ENCODE peak calls at places on chromosome 4, in six cellular contexts. S is GM23338, C is IMR-90, H is transverse colon, F is keratinocyte, Y is fibroblast of lung. V is an unnamed sample.

GRCh38 chr4:100929753-100930152 is 411.9 kb upstream of the EMCN start:
- DNase-seq in Y (no peak), H (no peak), F (no peak), C (no peak), S (no peak), V (no peak)

GRCh38 chr4:102799816-102800215 is 27.5 kb downstream of the UBE2D3 start:
- DNase-seq in Y (no peak), C (no peak), F (no peak), S (no peak), H (no peak), V (no peak)

GRCh38 chr4:177562163-177562562 is 119.9 kb upstream of the AGA start:
- DNase-seq in F (no peak), S (no peak), H (no peak), Y (no peak), C (no peak), V (no peak)

GRCh38 chr4:168845897-168846296 is 164.2 kb downstream of the CBR4 start:
- DNase-seq in C (no peak), F (no peak), Y (no peak), H (no peak), S (no peak), V (no peak)

GRCh38 chr4:169070895-169071218 is 60.8 kb upstream of the CBR4 start:
- DNase-seq in H (peak; percentile 64), Y (no peak), F (peak; percentile 58), S (no peak), C (no peak), V (no peak)

GRCh38 chr4:107037188-107037587 is 1.1 kb upstream of the DKK2 start:
- DNase-seq in Y (no peak), C (peak; percentile 2), S (peak; percentile 79), H (peak; percentile 8), F (no peak), V (peak; percentile 91)

GRCh38 chr4:142846105-142846728 is at the start of gene INPP4B:
- DNase-seq in S (peak; percentile 73), Y (peak; percentile 60), H (peak; percentile 41), C (peak; percentile 65), F (no peak), V (peak; percentile 79)

GRCh38 chr4:5921074-5921473 is 28.2 kb upstream of the CRMP1 start:
- DNase-seq in C (no peak), S (no peak), F (no peak), H (no peak), Y (no peak), V (peak; percentile 26)

GRCh38 chr4:151850751-151851150 is 89.9 kb upstream of the GATB start:
- DNase-seq in S (no peak), F (no peak), C (no peak), Y (peak; percentile 57), H (no peak), V (no peak)

GRCh38 chr4:63919636-63920365 is 489.4 kb downstream of the TECRL start:
- DNase-seq in F (no peak), H (no peak), C (no peak), S (no peak), Y (no peak), V (no peak)

GRCh38 chr4:85030156-85030555 is 63.7 kb upstream of the WDFY3 start:
- DNase-seq in H (no peak), C (no peak), F (no peak), S (no peak), Y (no peak), V (no peak)

GRCh38 chr4:24794916-24795665 is at the start of gene SOD3:
- DNase-seq in H (peak; percentile 82), F (no peak), C (peak; percentile 86), S (peak; percentile 91), Y (peak; percentile 82), V (peak; percentile 93)

GRCh38 chr4:24791043-24791442 is 4.3 kb upstream of the SOD3 start:
- DNase-seq in S (no peak), Y (no peak), C (no peak), H (no peak), F (no peak), V (no peak)

GRCh38 chr4:24794111-24794860 is 1.1 kb upstream of the SOD3 start:
- DNase-seq in Y (peak; percentile 51), S (no peak), C (peak; percentile 72), F (no peak), H (peak; percentile 17), V (peak; percentile 64)

GRCh38 chr4:24792552-24792951 is 2.8 kb upstream of the SOD3 start:
- DNase-seq in S (no peak), Y (no peak), C (no peak), F (no peak), H (no peak), V (no peak)

DNA sequence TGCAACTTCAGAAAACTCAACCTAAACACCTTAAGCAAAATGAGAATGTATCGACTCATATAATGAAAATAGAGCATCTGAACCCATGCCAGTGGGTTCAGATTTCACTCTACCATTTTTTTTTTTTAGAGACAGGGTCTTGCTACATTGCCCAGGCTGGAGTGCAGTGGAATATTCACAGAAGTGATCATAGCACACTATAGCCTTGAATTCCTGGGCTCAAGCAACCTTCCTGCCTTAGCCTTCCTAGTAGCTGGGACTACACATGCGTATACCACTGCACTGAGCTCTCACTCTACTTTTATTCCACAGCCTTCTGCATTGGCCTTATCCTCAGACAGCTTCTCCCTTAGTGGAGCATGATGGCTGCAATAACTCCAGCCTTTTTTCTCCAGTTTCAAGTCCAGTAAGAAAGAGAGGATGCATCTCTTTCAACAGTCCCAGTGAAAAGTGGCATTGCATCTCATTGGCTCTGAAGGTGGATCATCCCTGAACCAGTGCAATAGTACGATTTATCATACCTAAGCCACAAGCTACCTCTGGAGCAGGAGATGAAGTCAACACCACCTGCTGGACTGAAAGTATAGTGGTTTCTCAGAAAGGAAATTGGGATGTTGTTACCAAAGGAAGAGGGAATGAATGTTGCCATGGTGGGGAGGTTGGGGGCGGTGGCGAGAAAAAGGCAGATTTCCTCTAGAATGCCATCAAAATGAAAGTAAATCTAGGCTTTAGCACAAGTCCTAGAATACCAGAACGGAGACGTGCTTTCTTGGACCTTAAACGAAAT is 2.0 kb upstream of the SOD3 start:
- DNase-seq in F (no peak), Y (no peak), H (no peak), S (peak; percentile 75), C (peak; percentile 19), V (no peak)
- TF ChIP-seq CTCF in F (peak; percentile 68), Y (no peak), H (peak; percentile 39), S (peak; percentile 67), C (peak; percentile 22), V (peak; percentile 75)

DNA sequence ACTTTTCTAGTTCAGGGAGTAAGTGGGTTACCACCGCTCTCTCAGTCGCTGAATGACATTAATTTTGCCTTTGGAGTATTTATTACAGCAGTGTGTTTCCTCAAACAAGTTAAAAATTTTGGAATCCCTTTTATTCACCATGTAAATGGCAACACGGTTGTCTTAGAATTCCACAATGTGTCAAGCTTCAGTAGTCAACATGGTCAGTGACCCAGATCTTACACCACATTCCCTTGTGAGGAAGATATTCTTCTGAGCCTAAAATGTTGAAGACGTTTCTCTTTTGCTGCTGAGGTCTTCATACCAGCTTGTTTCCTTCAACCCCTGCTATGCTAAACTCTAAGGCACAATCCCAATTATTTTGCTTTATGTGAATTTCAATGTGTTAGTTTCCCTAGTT is 17.5 kb upstream of the LDB2 start:
- DNase-seq in F (no peak), Y (no peak), S (no peak), C (no peak), H (no peak), V (no peak)
- H3K27me3 ChIP-seq in F (no peaks in the 10 kb centered on the region), Y (no peaks in the 10 kb centered on the region), S (no peaks in the 10 kb centered on the region), C (no peaks in the 10 kb centered on the region), H (no peaks in the 10 kb centered on the region), V (no peaks in the 10 kb centered on the region)

GRCh38 chr4:105662935-105663675 is 45.4 kb downstream of the INTS12 start:
- DNase-seq in S (no peak), Y (no peak), C (no peak), F (no peak), H (no peak), V (no peak)

GRCh38 chr4:105670684-105671083 is 37.8 kb downstream of the INTS12 start:
- DNase-seq in S (no peak), C (no peak), H (no peak), Y (no peak), F (no peak), V (no peak)

GRCh38 chr4:105661028-105661427 is 47.5 kb downstream of the INTS12 start:
- DNase-seq in F (no peak), S (no peak), Y (no peak), C (no peak), H (no peak), V (no peak)

DNA sequence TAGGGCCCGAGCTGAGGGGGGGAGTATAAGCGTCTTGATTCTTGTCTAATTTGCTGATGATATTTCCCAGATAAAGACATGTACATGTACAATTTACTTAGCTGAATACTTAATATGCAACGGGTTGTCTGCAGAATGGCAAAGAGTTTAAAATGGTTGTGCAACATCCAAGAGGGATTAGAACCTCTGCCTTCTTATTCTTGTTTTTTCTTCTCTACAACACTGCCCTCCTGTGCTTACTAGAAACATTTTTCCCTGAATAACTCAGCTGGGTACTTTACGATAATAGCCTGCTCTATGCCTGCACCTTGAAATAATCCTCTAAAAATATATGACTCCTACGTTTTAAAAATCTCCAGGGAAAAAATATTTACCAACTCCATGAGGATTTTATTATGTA is 41.8 kb downstream of the INTS12 start:
- DNase-seq in S (peak; percentile 47), F (no peak), C (peak; percentile 16), H (no peak), Y (peak; percentile 78), V (no peak)
- TF ChIP-seq CTCF in S (peak; percentile 37), F (no peak), C (no peak), H (peak; percentile 23), Y (peak; percentile 28), V (peak; percentile 77)

GRCh38 chr4:3864736-3865721 is 98.8 kb downstream of the ADRA2C start:
- DNase-seq in F (no peak), C (no peak), H (no peak), Y (no peak), S (no peak), V (no peak)

GRCh38 chr4:3862640-3863420 is 96.6 kb downstream of the ADRA2C start:
- DNase-seq in Y (no peak), S (peak; percentile 94), H (no peak), F (no peak), C (no peak), V (peak; percentile 97)

GRCh38 chr4:3861720-3862639 is 95.8 kb downstream of the ADRA2C start:
- DNase-seq in Y (no peak), S (no peak), H (no peak), F (no peak), C (no peak), V (no peak)

GRCh38 chr4:3865986-3866812 is 100.0 kb downstream of the ADRA2C start:
- DNase-seq in Y (no peak), F (no peak), C (no peak), S (no peak), H (no peak), V (peak; percentile 27)

DNA sequence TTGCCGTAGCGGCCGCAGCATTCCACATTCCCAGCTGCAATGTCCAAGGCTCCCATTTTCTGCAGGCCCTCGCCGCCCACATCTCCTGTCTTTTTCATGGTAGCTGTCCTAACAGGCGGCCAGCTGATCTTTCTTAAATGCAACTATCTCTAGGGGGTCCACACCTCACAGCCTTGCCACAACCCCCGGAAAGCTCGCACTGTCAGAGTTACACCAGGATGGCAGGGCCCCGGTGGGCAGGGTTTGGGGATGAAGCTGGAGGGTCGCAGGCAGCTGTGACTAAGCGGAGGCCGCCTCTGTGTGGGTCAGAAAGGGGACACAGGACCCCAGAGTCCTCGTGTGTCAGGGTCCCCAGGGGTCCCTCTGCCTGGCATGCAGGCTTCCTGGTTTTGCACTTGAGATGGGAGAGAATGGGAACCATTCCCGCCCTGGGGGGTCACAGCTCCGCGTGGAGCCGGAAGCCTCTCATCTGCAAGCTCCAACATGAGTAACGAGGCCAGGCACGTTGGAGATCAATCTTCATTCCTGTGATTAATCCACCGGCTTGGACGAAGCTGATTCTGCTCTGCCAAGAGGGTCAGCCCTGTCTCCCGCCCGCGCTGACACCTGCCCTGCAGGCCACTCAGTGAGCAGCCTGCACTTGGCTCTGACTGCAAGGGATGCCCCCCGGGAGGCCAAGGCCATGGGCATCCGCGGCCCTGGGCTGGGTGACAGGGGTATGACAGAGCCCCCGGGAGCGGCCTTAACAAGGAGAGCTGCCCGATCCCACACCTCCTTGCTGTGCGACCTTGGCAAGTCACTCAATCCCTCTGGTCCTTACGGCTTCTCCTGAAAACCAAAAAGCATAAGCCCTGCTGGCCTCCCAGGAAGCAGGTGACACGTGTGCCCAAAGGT is 97.9 kb downstream of the ADRA2C start:
- DNase-seq in Y (no peak), H (no peak), C (no peak), F (no peak), S (no peak), V (peak; percentile 48)
- H3K27me3 ChIP-seq in Y (peaks cover 4% of the 10 kb centered on the region), H (peaks cover 55% of the 10 kb centered on the region), C (peaks cover 56% of the 10 kb centered on the region), F (peaks cover 6% of the 10 kb centered on the region), S (no peaks in the 10 kb centered on the region), V (no peaks in the 10 kb centered on the region)

V was measured in endodermal cell.